ENCODE peak calls at places on chromosome 6, in eight cellular contexts. One of them, this sample, is unnamed. For H3K4me1 and H3K36me3, the result is how much of the 10 kb centered on the place peaks cover.

GRCh38 chr6:138821519-138821918 is 25.6 kb downstream of the ECT2L start:
- DNase-seq in HAP-1: no peak
- DNase-seq in naive thymus-derived CD4-positive, alpha-beta T cell: no peak
- DNase-seq in lower lobe of right lung: no peak
- DNase-seq in neuronal stem cell: no peak
- DNase-seq in colonic mucosa: no peak
- DNase-seq in OCI-LY7: no peak
- DNase-seq in tibial artery: no peak
- DNase-seq in this sample: no peak

GRCh38 chr6:120735641-120736040 is 598.6 kb downstream of the TBC1D32 start:
- DNase-seq in HAP-1: no peak
- DNase-seq in naive thymus-derived CD4-positive, alpha-beta T cell: no peak
- DNase-seq in lower lobe of right lung: no peak
- DNase-seq in neuronal stem cell: no peak
- DNase-seq in colonic mucosa: no peak
- DNase-seq in OCI-LY7: no peak
- DNase-seq in tibial artery: no peak
- DNase-seq in this sample: no peak

GRCh38 chr6:170461111-170461510 is 92.0 kb downstream of the PSMB1 start:
- DNase-seq in HAP-1: no peak
- DNase-seq in naive thymus-derived CD4-positive, alpha-beta T cell: no peak
- DNase-seq in lower lobe of right lung: no peak
- DNase-seq in neuronal stem cell: no peak
- DNase-seq in colonic mucosa: no peak
- DNase-seq in OCI-LY7: no peak
- DNase-seq in tibial artery: no peak
- DNase-seq in this sample: no peak

GRCh38 chr6:38034269-38034914 is 214.9 kb downstream of the ZFAND3 start:
- DNase-seq in HAP-1: peak
- DNase-seq in naive thymus-derived CD4-positive, alpha-beta T cell: no peak
- DNase-seq in lower lobe of right lung: no peak
- DNase-seq in neuronal stem cell: no peak
- DNase-seq in colonic mucosa: no peak
- DNase-seq in OCI-LY7: peak
- DNase-seq in tibial artery: no peak
- DNase-seq in this sample: no peak

GRCh38 chr6:52160468-52161104 is 25.6 kb upstream of the IL17A start:
- DNase-seq in HAP-1: no peak
- DNase-seq in naive thymus-derived CD4-positive, alpha-beta T cell: no peak
- DNase-seq in lower lobe of right lung: no peak
- DNase-seq in neuronal stem cell: no peak
- DNase-seq in colonic mucosa: no peak
- DNase-seq in OCI-LY7: no peak
- DNase-seq in tibial artery: no peak
- DNase-seq in this sample: no peak

GRCh38 chr6:33105386-33105785 is 29.6 kb downstream of the HLA-DPB1 start:
- DNase-seq in HAP-1: no peak
- DNase-seq in naive thymus-derived CD4-positive, alpha-beta T cell: no peak
- DNase-seq in lower lobe of right lung: no peak
- DNase-seq in neuronal stem cell: no peak
- DNase-seq in colonic mucosa: no peak
- DNase-seq in OCI-LY7: no peak
- DNase-seq in tibial artery: no peak
- DNase-seq in this sample: no peak

GRCh38 chr6:45001663-45002062 is 326.5 kb upstream of the RUNX2 start:
- DNase-seq in HAP-1: no peak
- DNase-seq in naive thymus-derived CD4-positive, alpha-beta T cell: no peak
- DNase-seq in lower lobe of right lung: no peak
- DNase-seq in neuronal stem cell: no peak
- DNase-seq in colonic mucosa: no peak
- DNase-seq in OCI-LY7: no peak
- DNase-seq in tibial artery: no peak
- DNase-seq in this sample: no peak

GRCh38 chr6:108744244-108744972 is 103.8 kb upstream of the ARMC2 start:
- DNase-seq in HAP-1: no peak
- DNase-seq in naive thymus-derived CD4-positive, alpha-beta T cell: no peak
- DNase-seq in lower lobe of right lung: no peak
- DNase-seq in neuronal stem cell: no peak
- DNase-seq in colonic mucosa: no peak
- DNase-seq in OCI-LY7: no peak
- DNase-seq in tibial artery: no peak
- DNase-seq in this sample: no peak

GRCh38 chr6:41036188-41036587 is 2.8 kb downstream of the UNC5CL start:
- DNase-seq in HAP-1: no peak
- DNase-seq in naive thymus-derived CD4-positive, alpha-beta T cell: no peak
- DNase-seq in lower lobe of right lung: no peak
- DNase-seq in neuronal stem cell: no peak
- DNase-seq in colonic mucosa: no peak
- DNase-seq in OCI-LY7: no peak
- DNase-seq in tibial artery: no peak
- DNase-seq in this sample: no peak

GRCh38 chr6:169424821-169425240 is 171.2 kb upstream of the THBS2 start:
- DNase-seq in HAP-1: no peak
- DNase-seq in naive thymus-derived CD4-positive, alpha-beta T cell: no peak
- DNase-seq in lower lobe of right lung: no peak
- DNase-seq in neuronal stem cell: no peak
- DNase-seq in colonic mucosa: no peak
- DNase-seq in OCI-LY7: no peak
- DNase-seq in tibial artery: peak
- DNase-seq in this sample: no peak

GRCh38 chr6:11730645-11731044 is 48.0 kb downstream of the ADTRP start:
- DNase-seq in HAP-1: no peak
- DNase-seq in naive thymus-derived CD4-positive, alpha-beta T cell: no peak
- DNase-seq in lower lobe of right lung: no peak
- DNase-seq in neuronal stem cell: no peak
- DNase-seq in colonic mucosa: no peak
- DNase-seq in OCI-LY7: no peak
- DNase-seq in tibial artery: no peak
- DNase-seq in this sample: no peak

GRCh38 chr6:40328376-40328987 is 258.7 kb downstream of the LRFN2 start:
- DNase-seq in HAP-1: no peak
- DNase-seq in naive thymus-derived CD4-positive, alpha-beta T cell: peak
- DNase-seq in lower lobe of right lung: peak
- DNase-seq in neuronal stem cell: no peak
- DNase-seq in colonic mucosa: peak
- DNase-seq in OCI-LY7: peak
- DNase-seq in tibial artery: no peak
- DNase-seq in this sample: no peak

GRCh38 chr6:14276667-14277404 is 159.3 kb downstream of the CD83 start:
- DNase-seq in HAP-1: no peak
- DNase-seq in naive thymus-derived CD4-positive, alpha-beta T cell: no peak
- DNase-seq in lower lobe of right lung: no peak
- DNase-seq in neuronal stem cell: no peak
- DNase-seq in colonic mucosa: no peak
- DNase-seq in OCI-LY7: peak
- DNase-seq in tibial artery: no peak
- DNase-seq in this sample: no peak

GRCh38 chr6:75525682-75526081 is 32.1 kb upstream of the FILIP1 start:
- DNase-seq in HAP-1: no peak
- DNase-seq in naive thymus-derived CD4-positive, alpha-beta T cell: no peak
- DNase-seq in lower lobe of right lung: no peak
- DNase-seq in neuronal stem cell: no peak
- DNase-seq in colonic mucosa: no peak
- DNase-seq in OCI-LY7: no peak
- DNase-seq in tibial artery: no peak
- DNase-seq in this sample: no peak

GRCh38 chr6:170136541-170137175 is 154.2 kb downstream of the DLL1 start:
- DNase-seq in HAP-1: no peak
- DNase-seq in naive thymus-derived CD4-positive, alpha-beta T cell: no peak
- DNase-seq in lower lobe of right lung: peak
- DNase-seq in neuronal stem cell: no peak
- DNase-seq in colonic mucosa: no peak
- DNase-seq in OCI-LY7: no peak
- DNase-seq in tibial artery: peak
- DNase-seq in this sample: no peak

GRCh38 chr6:125022391-125022989 is 60.3 kb downstream of the RNF217 start:
- DNase-seq in HAP-1: no peak
- DNase-seq in naive thymus-derived CD4-positive, alpha-beta T cell: no peak
- DNase-seq in lower lobe of right lung: no peak
- DNase-seq in neuronal stem cell: no peak
- DNase-seq in colonic mucosa: no peak
- DNase-seq in OCI-LY7: no peak
- DNase-seq in tibial artery: no peak
- DNase-seq in this sample: no peak

GRCh38 chr6:113495521-113495920 is 361.6 kb upstream of the MARCKS start:
- DNase-seq in HAP-1: no peak
- DNase-seq in naive thymus-derived CD4-positive, alpha-beta T cell: no peak
- DNase-seq in lower lobe of right lung: no peak
- DNase-seq in neuronal stem cell: no peak
- DNase-seq in colonic mucosa: no peak
- DNase-seq in OCI-LY7: no peak
- DNase-seq in tibial artery: no peak
- DNase-seq in this sample: no peak

GRCh38 chr6:42050897-42051653 is 751 bp downstream of the TAF8 start:
- DNase-seq in HAP-1: no peak
- DNase-seq in naive thymus-derived CD4-positive, alpha-beta T cell: no peak
- DNase-seq in lower lobe of right lung: no peak
- DNase-seq in neuronal stem cell: no peak
- DNase-seq in colonic mucosa: no peak
- DNase-seq in OCI-LY7: peak
- DNase-seq in tibial artery: no peak
- DNase-seq in this sample: no peak

GRCh38 chr6:151005896-151006632 is 140.6 kb downstream of the MTHFD1L start:
- DNase-seq in HAP-1: no peak
- DNase-seq in naive thymus-derived CD4-positive, alpha-beta T cell: no peak
- DNase-seq in lower lobe of right lung: no peak
- DNase-seq in neuronal stem cell: no peak
- DNase-seq in colonic mucosa: no peak
- DNase-seq in OCI-LY7: no peak
- DNase-seq in tibial artery: no peak
- DNase-seq in this sample: no peak

GRCh38 chr6:36267731-36268477 is 2.0 kb upstream of the PNPLA1 start:
- DNase-seq in HAP-1: no peak
- DNase-seq in naive thymus-derived CD4-positive, alpha-beta T cell: no peak
- DNase-seq in lower lobe of right lung: no peak
- DNase-seq in neuronal stem cell: no peak
- DNase-seq in colonic mucosa: no peak
- DNase-seq in OCI-LY7: no peak
- DNase-seq in tibial artery: no peak
- DNase-seq in this sample: no peak

GRCh38 chr6:75207211-75207984 is 1.5 kb upstream of the COL12A1 start:
- DNase-seq in HAP-1: no peak
- DNase-seq in naive thymus-derived CD4-positive, alpha-beta T cell: no peak
- DNase-seq in lower lobe of right lung: no peak
- DNase-seq in neuronal stem cell: peak
- DNase-seq in colonic mucosa: no peak
- DNase-seq in OCI-LY7: no peak
- DNase-seq in tibial artery: no peak
- DNase-seq in this sample: no peak

GRCh38 chr6:142075516-142076101 is 57.1 kb upstream of the GJE1 start:
- DNase-seq in HAP-1: no peak
- DNase-seq in naive thymus-derived CD4-positive, alpha-beta T cell: no peak
- DNase-seq in lower lobe of right lung: no peak
- DNase-seq in neuronal stem cell: no peak
- DNase-seq in colonic mucosa: no peak
- DNase-seq in OCI-LY7: no peak
- DNase-seq in tibial artery: no peak
- DNase-seq in this sample: no peak

GRCh38 chr6:142074516-142074915 is 58.2 kb upstream of the GJE1 start:
- DNase-seq in HAP-1: no peak
- DNase-seq in naive thymus-derived CD4-positive, alpha-beta T cell: no peak
- DNase-seq in lower lobe of right lung: no peak
- DNase-seq in neuronal stem cell: no peak
- DNase-seq in colonic mucosa: no peak
- DNase-seq in OCI-LY7: no peak
- DNase-seq in tibial artery: no peak
- DNase-seq in this sample: no peak

GRCh38 chr6:142071981-142072380 is 60.7 kb upstream of the GJE1 start:
- DNase-seq in HAP-1: no peak
- DNase-seq in naive thymus-derived CD4-positive, alpha-beta T cell: no peak
- DNase-seq in lower lobe of right lung: no peak
- DNase-seq in neuronal stem cell: no peak
- DNase-seq in colonic mucosa: no peak
- DNase-seq in OCI-LY7: no peak
- DNase-seq in tibial artery: no peak
- DNase-seq in this sample: no peak
- H3K4me1 ChIP-seq in HAP-1: under half
- H3K4me1 ChIP-seq in naive thymus-derived CD4-positive, alpha-beta T cell: under half
- H3K4me1 ChIP-seq in lower lobe of right lung: under half
- H3K4me1 ChIP-seq in neuronal stem cell: under half
- H3K4me1 ChIP-seq in colonic mucosa: under half
- H3K4me1 ChIP-seq in OCI-LY7: under half
- H3K4me1 ChIP-seq in tibial artery: under half
- H3K4me1 ChIP-seq in this sample: under half

DNA sequence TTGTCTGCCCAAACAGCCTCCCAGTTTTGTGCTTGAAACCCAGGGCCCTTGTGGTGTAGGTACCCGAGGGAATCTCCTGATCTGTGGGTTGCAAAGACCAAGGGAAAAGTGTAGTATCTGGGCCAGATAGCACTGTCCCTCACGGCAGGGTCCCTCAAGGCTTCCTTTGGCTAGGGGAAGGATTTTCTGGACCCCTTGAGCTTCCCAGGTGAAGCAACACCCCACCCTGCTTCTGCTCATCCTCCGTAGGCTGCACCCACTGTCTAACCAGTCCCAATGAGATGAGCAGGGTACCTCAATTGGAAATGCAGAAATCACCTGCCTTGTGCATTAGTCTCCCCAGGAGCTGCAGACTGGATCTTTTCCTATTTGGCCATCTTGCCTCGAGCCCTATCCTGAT is 791.8 kb upstream of the MANEA start:
- DNase-seq in HAP-1: no peak
- DNase-seq in naive thymus-derived CD4-positive, alpha-beta T cell: no peak
- DNase-seq in lower lobe of right lung: no peak
- DNase-seq in neuronal stem cell: no peak
- DNase-seq in colonic mucosa: no peak
- DNase-seq in OCI-LY7: no peak
- DNase-seq in tibial artery: no peak
- DNase-seq in this sample: no peak
- H3K36me3 ChIP-seq in HAP-1: under half
- H3K36me3 ChIP-seq in naive thymus-derived CD4-positive, alpha-beta T cell: under half
- H3K36me3 ChIP-seq in lower lobe of right lung: under half
- H3K36me3 ChIP-seq in neuronal stem cell: under half
- H3K36me3 ChIP-seq in colonic mucosa: under half
- H3K36me3 ChIP-seq in OCI-LY7: under half
- H3K36me3 ChIP-seq in tibial artery: under half
- H3K36me3 ChIP-seq in this sample: under half

GRCh38 chr6:148348778-148349177 is 6.1 kb downstream of the SASH1 start:
- DNase-seq in HAP-1: no peak
- DNase-seq in naive thymus-derived CD4-positive, alpha-beta T cell: no peak
- DNase-seq in lower lobe of right lung: no peak
- DNase-seq in neuronal stem cell: no peak
- DNase-seq in colonic mucosa: no peak
- DNase-seq in OCI-LY7: no peak
- DNase-seq in tibial artery: no peak
- DNase-seq in this sample: no peak
- H3K4me1 ChIP-seq in HAP-1: under half
- H3K4me1 ChIP-seq in naive thymus-derived CD4-positive, alpha-beta T cell: under half
- H3K4me1 ChIP-seq in lower lobe of right lung: under half
- H3K4me1 ChIP-seq in neuronal stem cell: under half
- H3K4me1 ChIP-seq in colonic mucosa: under half
- H3K4me1 ChIP-seq in OCI-LY7: under half
- H3K4me1 ChIP-seq in tibial artery: under half
- H3K4me1 ChIP-seq in this sample: under half

DNA sequence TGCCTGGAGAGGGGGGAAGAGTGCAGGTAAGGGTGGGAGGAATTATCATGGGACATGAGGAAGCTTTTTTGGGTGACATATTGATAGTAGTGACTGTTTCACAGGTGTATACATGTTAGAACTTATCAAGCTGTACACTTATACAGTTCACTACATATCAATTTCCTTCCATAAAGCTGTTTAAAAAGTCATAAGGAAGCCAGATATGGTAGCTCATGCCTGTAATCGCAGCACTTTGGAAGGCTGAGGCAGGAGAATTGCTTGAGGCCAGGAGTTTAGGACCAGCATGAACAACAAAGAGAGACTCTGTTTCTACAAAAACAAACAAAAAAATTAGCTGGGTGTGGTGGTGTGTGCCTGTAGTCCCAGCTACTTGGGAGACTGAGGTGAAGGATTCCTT is 21.7 kb downstream of the ZSCAN12 start:
- DNase-seq in HAP-1: no peak
- DNase-seq in naive thymus-derived CD4-positive, alpha-beta T cell: no peak
- DNase-seq in lower lobe of right lung: no peak
- DNase-seq in neuronal stem cell: no peak
- DNase-seq in colonic mucosa: peak
- DNase-seq in OCI-LY7: no peak
- DNase-seq in tibial artery: no peak
- DNase-seq in this sample: no peak
- H3K36me3 ChIP-seq in HAP-1: under half
- H3K36me3 ChIP-seq in naive thymus-derived CD4-positive, alpha-beta T cell: under half
- H3K36me3 ChIP-seq in lower lobe of right lung: under half
- H3K36me3 ChIP-seq in neuronal stem cell: half or more
- H3K36me3 ChIP-seq in colonic mucosa: under half
- H3K36me3 ChIP-seq in OCI-LY7: half or more
- H3K36me3 ChIP-seq in tibial artery: under half
- H3K36me3 ChIP-seq in this sample: under half

This sample was measured in right atrium auricular region.